ENCODE peak calls at places on chromosomes 16 and 17, in five cellular contexts. U, I, E, T and V are unnamed samples.

GRCh38 chr17:51365090-51365489 is 104.7 kb downstream of the UTP18 start:
- DNase-seq in U (no peak), I (no peak), T (no peak), E (no peak), V (no peak)

GRCh38 chr17:57889892-57890856 is 40.3 kb upstream of the MRPS23 start:
- DNase-seq in I (no peak), U (no peak), E (no peak), T (peak; percentile 97), V (no peak)

GRCh38 chr16:82195917-82196494 is 26.0 kb upstream of the MPHOSPH6 start:
- DNase-seq in I (no peak), T (no peak), U (no peak), E (no peak), V (no peak)

GRCh38 chr16:49468611-49469322 is 95.2 kb downstream of the C16orf78 start:
- DNase-seq in U (peak; percentile 4), E (no peak), I (no peak), T (peak; percentile 21), V (peak; percentile 42)

GRCh38 chr16:53131363-53132071 is 76.7 kb downstream of the CHD9 start:
- DNase-seq in T (peak; percentile 88), I (peak; percentile 58), E (no peak), U (peak; percentile 52), V (peak; percentile 73)

GRCh38 chr16:87713469-87714229 is 52.1 kb downstream of the KLHDC4 start:
- DNase-seq in T (no peak), I (no peak), E (no peak), U (peak; percentile 67), V (no peak)

GRCh38 chr17:32831627-32832243 is 45.2 kb downstream of the MYO1D start:
- DNase-seq in I (no peak), T (no peak), E (no peak), U (no peak), V (no peak)

GRCh38 chr17:40331743-40332641 is 23.0 kb downstream of the RARA start:
- DNase-seq in T (peak; percentile 95), U (no peak), E (no peak), I (no peak), V (no peak)

GRCh38 chr16:48049832-48050231 is 106.0 kb downstream of the ABCC12 start:
- DNase-seq in I (no peak), T (no peak), E (no peak), U (no peak), V (no peak)

GRCh38 chr16:61814716-61815347 is 221.4 kb downstream of the CDH8 start:
- DNase-seq in U (no peak), I (no peak), E (no peak), T (no peak), V (no peak)

GRCh38 chr17:17104494-17104893 is 62.2 kb downstream of the MPRIP start:
- DNase-seq in E (no peak), U (no peak), T (no peak), I (no peak), V (no peak)

GRCh38 chr16:80518436-80518835 is 22.4 kb upstream of the DYNLRB2 start:
- DNase-seq in I (no peak), E (no peak), T (no peak), U (no peak), V (no peak)

GRCh38 chr17:64741924-64742670 is 80.0 kb upstream of the SMURF2 start:
- DNase-seq in U (no peak), T (peak; percentile 87), E (peak; percentile 45), I (no peak), V (peak; percentile 22)

GRCh38 chr17:71055128-71055527 is 885.8 kb downstream of the KCNJ2 start:
- DNase-seq in T (no peak), U (no peak), E (peak; percentile 3), I (no peak), V (no peak)

GRCh38 chr16:50680907-50681885 is at the start of gene SNX20:
- DNase-seq in I (peak; percentile 49), E (no peak), U (peak; percentile 53), T (no peak), V (no peak)

GRCh38 chr16:69481901-69482341 is 57.5 kb downstream of the CYB5B start:
- DNase-seq in T (peak; percentile 92), E (no peak), U (no peak), I (no peak), V (no peak)
- TF ChIP-seq CTCF in T (no peak), E (no peak), U (no peak), I (no peak), V (no peak)

GRCh38 chr17:22512506-22512905 is 820.2 kb downstream of the KCNJ18 start:
- DNase-seq in I (no peak), T (no peak), E (no peak), U (no peak), V (peak; percentile 55)

GRCh38 chr17:22511431-22511830 is 819.1 kb downstream of the KCNJ18 start:
- DNase-seq in U (no peak), T (no peak), I (no peak), E (no peak), V (no peak)

GRCh38 chr17:22512057-22512456 is 819.7 kb downstream of the KCNJ18 start:
- DNase-seq in I (no peak), U (no peak), T (no peak), E (no peak), V (no peak)

GRCh38 chr17:22514315-22514714 is 822.0 kb downstream of the KCNJ18 start:
- DNase-seq in U (no peak), T (no peak), I (no peak), E (no peak), V (no peak)

DNA sequence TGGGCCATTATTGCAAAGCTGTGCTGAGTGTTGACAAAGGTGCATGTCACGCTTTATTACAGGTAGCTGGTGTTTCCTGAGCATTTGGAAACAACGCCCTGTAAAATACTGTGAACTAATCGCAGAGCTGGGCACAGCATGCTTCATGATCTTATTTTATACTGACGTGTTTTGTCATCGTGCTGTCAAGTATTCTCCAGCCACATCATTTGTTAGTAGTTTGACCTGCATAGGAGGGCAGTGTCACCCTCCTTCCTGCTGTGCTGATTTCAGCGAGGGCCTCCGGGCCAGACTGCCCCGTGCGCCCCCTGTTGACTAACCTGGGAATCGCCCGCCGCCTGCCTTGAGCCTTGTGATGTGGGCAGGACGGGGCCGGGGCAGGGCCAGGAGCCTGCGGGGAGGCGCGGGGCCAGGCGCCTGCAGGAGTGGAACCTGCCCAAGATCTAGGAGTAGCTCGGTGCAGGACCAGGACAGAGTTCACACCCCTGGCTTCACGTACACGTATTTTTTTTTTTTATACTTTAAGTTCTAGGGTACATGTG is 820.7 kb downstream of the KCNJ18 start:
- DNase-seq in E (no peak), T (no peak), U (no peak), I (no peak), V (peak; percentile 60)
- TF ChIP-seq CTCF in E (no peak), T (no peak), U (no peak), I (no peak), V (no peak)

GRCh38 chr17:78186689-78187595 is at the start of the genes AFMID and TK1:
- DNase-seq in E (peak; percentile 93), T (peak; percentile 97), U (peak; percentile 77), I (peak; percentile 83), V (peak; percentile 100)
- TF ChIP-seq CTCF in E (peak; percentile 75), T (peak; percentile 71), U (peak; percentile 29), I (no peak), V (peak; percentile 96)

GRCh38 chr16:85878875-85879274 is 20.1 kb upstream of the IRF8 start:
- DNase-seq in T (no peak), U (no peak), E (peak; percentile 8), I (no peak), V (no peak)
- TF ChIP-seq CTCF in T (no peak), U (no peak), E (no peak), I (no peak), V (no peak)

DNA sequence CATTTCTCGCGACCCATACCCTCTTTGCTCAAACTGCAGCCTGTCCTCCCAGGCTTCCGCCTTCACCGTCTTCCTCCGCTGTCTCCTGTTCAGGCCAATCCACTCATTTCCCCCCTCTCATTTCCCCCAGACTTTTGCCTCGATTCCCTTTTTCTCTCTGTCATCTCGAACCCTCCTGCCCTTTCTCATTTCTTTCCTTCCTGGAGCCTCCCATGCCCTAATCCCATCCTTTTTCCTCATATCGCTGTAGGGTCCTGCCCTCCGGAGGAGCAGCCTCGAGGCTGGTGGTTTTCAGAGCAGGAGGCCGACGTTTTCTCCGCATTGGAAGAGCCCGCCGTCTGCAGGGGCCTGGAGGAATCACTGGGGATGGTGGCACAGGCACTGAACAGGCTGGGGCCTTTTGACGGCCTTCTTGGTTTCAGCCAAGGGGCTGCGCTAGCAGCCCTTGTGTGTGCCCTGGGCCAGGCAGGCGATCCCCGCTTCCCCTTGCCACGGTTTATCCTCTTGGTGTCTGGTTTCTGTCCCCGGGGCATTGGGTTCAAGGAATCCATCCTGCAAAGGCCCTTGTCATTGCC is 620 bp downstream of the OVCA2 start:
- DNase-seq in E (no peak), I (no peak), U (no peak), T (no peak), V (no peak)
- TF ChIP-seq CTCF in E (peak; percentile 43), I (no peak), U (no peak), T (peak; percentile 11), V (peak; percentile 40)

GRCh38 chr17:72594248-72594647 is 473.4 kb downstream of the SOX9 start:
- DNase-seq in T (no peak), E (no peak), I (no peak), U (no peak), V (no peak)

GRCh38 chr17:72600934-72601333 is 480.1 kb downstream of the SOX9 start:
- DNase-seq in I (no peak), E (no peak), T (no peak), U (no peak), V (no peak)

GRCh38 chr17:72598705-72599104 is 477.9 kb downstream of the SOX9 start:
- DNase-seq in T (no peak), U (no peak), I (no peak), E (no peak), V (no peak)

GRCh38 chr17:72599891-72600290 is 479.1 kb downstream of the SOX9 start:
- DNase-seq in U (no peak), E (no peak), T (no peak), I (no peak), V (no peak)

GRCh38 chr17:72597354-72598087 is 476.7 kb downstream of the SOX9 start:
- DNase-seq in U (no peak), T (no peak), I (no peak), E (no peak), V (no peak)
- TF ChIP-seq CTCF in U (no peak), T (no peak), I (no peak), E (no peak), V (no peak)

DNA sequence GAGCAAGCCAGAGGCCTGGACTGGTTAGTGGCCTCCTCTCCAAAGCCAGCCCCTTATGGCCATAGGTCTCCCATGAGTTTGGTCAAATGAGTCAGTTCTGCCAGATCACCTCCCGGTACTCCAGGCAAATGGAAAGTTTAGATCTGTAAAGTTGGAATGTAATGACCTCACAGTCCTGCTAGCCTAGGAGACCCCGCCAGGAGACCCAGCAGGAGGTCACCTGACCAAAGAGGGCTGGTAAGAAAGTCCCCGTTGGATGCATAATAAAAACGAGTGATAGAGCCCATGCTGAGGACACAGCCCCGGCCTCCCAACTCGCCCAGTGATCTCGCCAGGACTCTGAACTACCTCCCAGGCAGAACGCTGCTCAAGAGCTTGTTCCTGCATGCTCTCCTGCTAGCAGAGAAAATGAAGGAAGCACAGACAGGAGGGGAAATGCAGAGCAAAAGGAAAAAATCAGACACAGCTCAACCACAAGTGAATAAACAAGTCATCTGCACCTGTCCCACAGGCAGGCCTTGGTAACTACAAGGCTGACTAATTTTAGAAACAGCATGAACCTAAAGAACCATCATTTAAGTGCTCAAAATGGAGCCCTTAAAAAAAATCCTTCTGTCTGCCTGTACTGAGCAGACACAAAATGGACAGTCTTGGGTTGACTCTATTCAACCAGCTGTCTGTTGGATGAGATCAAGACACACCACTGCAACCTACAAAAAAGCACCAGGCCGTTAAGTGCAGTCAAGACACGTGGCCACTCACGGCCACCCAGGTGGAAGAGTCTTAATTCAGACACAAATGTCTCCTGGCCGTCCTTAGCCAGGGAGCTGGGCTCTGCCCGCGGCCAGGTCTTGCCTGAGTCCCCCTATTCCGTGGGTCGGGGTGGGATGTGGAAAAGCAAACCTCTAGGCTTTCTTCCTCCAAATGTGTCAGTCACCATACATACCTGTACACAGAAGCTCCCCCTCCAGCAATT is 9.2 kb downstream of the CDIP1 start:
- DNase-seq in E (peak; percentile 49), I (no peak), T (no peak), U (no peak), V (no peak)
- TF ChIP-seq CTCF in E (peak; percentile 5), I (no peak), T (no peak), U (no peak), V (no peak)